ENCODE peak calls at places on chromosomes 13 and 19, in six cellular contexts. One of them, this sample, is unnamed.

GRCh38 chr19:6271721-6272410 is 7.9 kb downstream of the MLLT1 start:
- DNase-seq in SK-N-DZ: peak; percentile 66
- DNase-seq in mesenchymal stem cell: peak; percentile 92
- DNase-seq in Right ventricle myocardium superior: peak; percentile 95
- DNase-seq in stimulated activated CD8-positive, alpha-beta memory T cell treated with anti-CD3 and anti-CD28 coated beads, Interleukin-2, amount 100 ng/mL, for 1 hour: no peak
- DNase-seq in amniotic stem cell: peak; percentile 53
- DNase-seq in this sample: peak; percentile 32

GRCh38 chr19:50654882-50655281 is 5.6 kb downstream of the C19orf81 start:
- DNase-seq in SK-N-DZ: no peak
- DNase-seq in mesenchymal stem cell: no peak
- DNase-seq in Right ventricle myocardium superior: no peak
- DNase-seq in stimulated activated CD8-positive, alpha-beta memory T cell treated with anti-CD3 and anti-CD28 coated beads, Interleukin-2, amount 100 ng/mL, for 1 hour: no peak
- DNase-seq in amniotic stem cell: no peak
- DNase-seq in this sample: no peak

GRCh38 chr13:99969934-99970760 is 1.4 kb downstream of the ZIC5 start:
- DNase-seq in SK-N-DZ: no peak
- DNase-seq in mesenchymal stem cell: no peak
- DNase-seq in Right ventricle myocardium superior: no peak
- DNase-seq in stimulated activated CD8-positive, alpha-beta memory T cell treated with anti-CD3 and anti-CD28 coated beads, Interleukin-2, amount 100 ng/mL, for 1 hour: no peak
- DNase-seq in amniotic stem cell: no peak
- DNase-seq in this sample: no peak

GRCh38 chr13:23672616-23673015 is 102.4 kb downstream of the TNFRSF19 start:
- DNase-seq in SK-N-DZ: no peak
- DNase-seq in mesenchymal stem cell: no peak
- DNase-seq in Right ventricle myocardium superior: no peak
- DNase-seq in stimulated activated CD8-positive, alpha-beta memory T cell treated with anti-CD3 and anti-CD28 coated beads, Interleukin-2, amount 100 ng/mL, for 1 hour: no peak
- DNase-seq in amniotic stem cell: no peak
- DNase-seq in this sample: no peak

GRCh38 chr13:36531746-36532486 is 99.6 kb downstream of the CCNA1 start:
- DNase-seq in SK-N-DZ: no peak
- DNase-seq in mesenchymal stem cell: peak; percentile 47
- DNase-seq in Right ventricle myocardium superior: no peak
- DNase-seq in stimulated activated CD8-positive, alpha-beta memory T cell treated with anti-CD3 and anti-CD28 coated beads, Interleukin-2, amount 100 ng/mL, for 1 hour: no peak
- DNase-seq in amniotic stem cell: peak; percentile 4
- DNase-seq in this sample: peak; percentile 23

GRCh38 chr13:110479648-110480047 is 81.9 kb downstream of the RAB20 start:
- DNase-seq in SK-N-DZ: no peak
- DNase-seq in mesenchymal stem cell: no peak
- DNase-seq in Right ventricle myocardium superior: peak; percentile 77
- DNase-seq in stimulated activated CD8-positive, alpha-beta memory T cell treated with anti-CD3 and anti-CD28 coated beads, Interleukin-2, amount 100 ng/mL, for 1 hour: no peak
- DNase-seq in amniotic stem cell: no peak
- DNase-seq in this sample: no peak

GRCh38 chr19:10552596-10553053 is 8.9 kb downstream of the ATG4D start:
- DNase-seq in SK-N-DZ: no peak
- DNase-seq in mesenchymal stem cell: peak; percentile 30
- DNase-seq in Right ventricle myocardium superior: no peak
- DNase-seq in stimulated activated CD8-positive, alpha-beta memory T cell treated with anti-CD3 and anti-CD28 coated beads, Interleukin-2, amount 100 ng/mL, for 1 hour: no peak
- DNase-seq in amniotic stem cell: no peak
- DNase-seq in this sample: no peak

GRCh38 chr13:43573361-43573740 is 213.4 kb downstream of the ENOX1 start:
- DNase-seq in SK-N-DZ: no peak
- DNase-seq in mesenchymal stem cell: peak; percentile 32
- DNase-seq in Right ventricle myocardium superior: no peak
- DNase-seq in stimulated activated CD8-positive, alpha-beta memory T cell treated with anti-CD3 and anti-CD28 coated beads, Interleukin-2, amount 100 ng/mL, for 1 hour: no peak
- DNase-seq in amniotic stem cell: no peak
- DNase-seq in this sample: no peak

GRCh38 chr19:48961051-48961649 is 4.0 kb upstream of the FTL start:
- DNase-seq in SK-N-DZ: no peak
- DNase-seq in mesenchymal stem cell: peak; percentile 37
- DNase-seq in Right ventricle myocardium superior: no peak
- DNase-seq in stimulated activated CD8-positive, alpha-beta memory T cell treated with anti-CD3 and anti-CD28 coated beads, Interleukin-2, amount 100 ng/mL, for 1 hour: no peak
- DNase-seq in amniotic stem cell: no peak
- DNase-seq in this sample: no peak

GRCh38 chr13:84446972-84447700 is 564.9 kb upstream of the SLITRK1 start:
- DNase-seq in SK-N-DZ: no peak
- DNase-seq in mesenchymal stem cell: no peak
- DNase-seq in Right ventricle myocardium superior: no peak
- DNase-seq in stimulated activated CD8-positive, alpha-beta memory T cell treated with anti-CD3 and anti-CD28 coated beads, Interleukin-2, amount 100 ng/mL, for 1 hour: no peak
- DNase-seq in amniotic stem cell: no peak
- DNase-seq in this sample: peak; percentile 77

GRCh38 chr13:40206241-40207109 is 460.0 kb downstream of the FOXO1 start:
- DNase-seq in SK-N-DZ: no peak
- DNase-seq in mesenchymal stem cell: no peak
- DNase-seq in Right ventricle myocardium superior: no peak
- DNase-seq in stimulated activated CD8-positive, alpha-beta memory T cell treated with anti-CD3 and anti-CD28 coated beads, Interleukin-2, amount 100 ng/mL, for 1 hour: no peak
- DNase-seq in amniotic stem cell: no peak
- DNase-seq in this sample: no peak

GRCh38 chr19:18894254-18895037 is 1.5 kb downstream of the CERS1 start:
- DNase-seq in SK-N-DZ: peak; percentile 79
- DNase-seq in mesenchymal stem cell: no peak
- DNase-seq in Right ventricle myocardium superior: peak; percentile 49
- DNase-seq in stimulated activated CD8-positive, alpha-beta memory T cell treated with anti-CD3 and anti-CD28 coated beads, Interleukin-2, amount 100 ng/mL, for 1 hour: no peak
- DNase-seq in amniotic stem cell: no peak
- DNase-seq in this sample: peak; percentile 33

GRCh38 chr19:19650331-19650730 is 6.9 kb upstream of the GMIP start:
- DNase-seq in SK-N-DZ: no peak
- DNase-seq in mesenchymal stem cell: no peak
- DNase-seq in Right ventricle myocardium superior: no peak
- DNase-seq in stimulated activated CD8-positive, alpha-beta memory T cell treated with anti-CD3 and anti-CD28 coated beads, Interleukin-2, amount 100 ng/mL, for 1 hour: no peak
- DNase-seq in amniotic stem cell: no peak
- DNase-seq in this sample: no peak

GRCh38 chr13:63381078-63381859 is 1965.6 kb upstream of the PCDH20 start:
- DNase-seq in SK-N-DZ: no peak
- DNase-seq in mesenchymal stem cell: no peak
- DNase-seq in Right ventricle myocardium superior: no peak
- DNase-seq in stimulated activated CD8-positive, alpha-beta memory T cell treated with anti-CD3 and anti-CD28 coated beads, Interleukin-2, amount 100 ng/mL, for 1 hour: no peak
- DNase-seq in amniotic stem cell: no peak
- DNase-seq in this sample: no peak

GRCh38 chr13:39452834-39453233 is 150.2 kb downstream of the LHFPL6 start:
- DNase-seq in SK-N-DZ: peak; percentile 13
- DNase-seq in mesenchymal stem cell: no peak
- DNase-seq in Right ventricle myocardium superior: no peak
- DNase-seq in stimulated activated CD8-positive, alpha-beta memory T cell treated with anti-CD3 and anti-CD28 coated beads, Interleukin-2, amount 100 ng/mL, for 1 hour: no peak
- DNase-seq in amniotic stem cell: no peak
- DNase-seq in this sample: no peak

GRCh38 chr19:53626941-53627340 is 4.9 kb upstream of the DPRX start:
- DNase-seq in SK-N-DZ: no peak
- DNase-seq in mesenchymal stem cell: no peak
- DNase-seq in Right ventricle myocardium superior: no peak
- DNase-seq in stimulated activated CD8-positive, alpha-beta memory T cell treated with anti-CD3 and anti-CD28 coated beads, Interleukin-2, amount 100 ng/mL, for 1 hour: no peak
- DNase-seq in amniotic stem cell: no peak
- DNase-seq in this sample: no peak

GRCh38 chr13:43780666-43781065 is 6.1 kb downstream of the ENOX1 start:
- DNase-seq in SK-N-DZ: no peak
- DNase-seq in mesenchymal stem cell: no peak
- DNase-seq in Right ventricle myocardium superior: no peak
- DNase-seq in stimulated activated CD8-positive, alpha-beta memory T cell treated with anti-CD3 and anti-CD28 coated beads, Interleukin-2, amount 100 ng/mL, for 1 hour: no peak
- DNase-seq in amniotic stem cell: no peak
- DNase-seq in this sample: no peak

GRCh38 chr13:44972956-44973581 is 16.2 kb downstream of the NUFIP1 start:
- DNase-seq in SK-N-DZ: peak; percentile 9
- DNase-seq in mesenchymal stem cell: peak; percentile 51
- DNase-seq in Right ventricle myocardium superior: no peak
- DNase-seq in stimulated activated CD8-positive, alpha-beta memory T cell treated with anti-CD3 and anti-CD28 coated beads, Interleukin-2, amount 100 ng/mL, for 1 hour: no peak
- DNase-seq in amniotic stem cell: peak; percentile 67
- DNase-seq in this sample: no peak

GRCh38 chr19:17944301-17944700 is 11.5 kb downstream of the CCDC124 start:
- DNase-seq in SK-N-DZ: no peak
- DNase-seq in mesenchymal stem cell: peak; percentile 35
- DNase-seq in Right ventricle myocardium superior: no peak
- DNase-seq in stimulated activated CD8-positive, alpha-beta memory T cell treated with anti-CD3 and anti-CD28 coated beads, Interleukin-2, amount 100 ng/mL, for 1 hour: no peak
- DNase-seq in amniotic stem cell: peak; percentile 43
- DNase-seq in this sample: peak; percentile 44

GRCh38 chr19:16496613-16496983 is 404 bp downstream of the C19orf44 start:
- DNase-seq in SK-N-DZ: no peak
- DNase-seq in mesenchymal stem cell: no peak
- DNase-seq in Right ventricle myocardium superior: peak; percentile 60
- DNase-seq in stimulated activated CD8-positive, alpha-beta memory T cell treated with anti-CD3 and anti-CD28 coated beads, Interleukin-2, amount 100 ng/mL, for 1 hour: no peak
- DNase-seq in amniotic stem cell: no peak
- DNase-seq in this sample: no peak

GRCh38 chr13:112102243-112102642 is 35.3 kb downstream of the SOX1 start:
- DNase-seq in SK-N-DZ: no peak
- DNase-seq in mesenchymal stem cell: no peak
- DNase-seq in Right ventricle myocardium superior: no peak
- DNase-seq in stimulated activated CD8-positive, alpha-beta memory T cell treated with anti-CD3 and anti-CD28 coated beads, Interleukin-2, amount 100 ng/mL, for 1 hour: no peak
- DNase-seq in amniotic stem cell: no peak
- DNase-seq in this sample: no peak

GRCh38 chr13:31162151-31163008 is 676 bp upstream of the HSPH1 start:
- DNase-seq in SK-N-DZ: peak; percentile 99
- DNase-seq in mesenchymal stem cell: peak; percentile 99
- DNase-seq in Right ventricle myocardium superior: peak; percentile 97
- DNase-seq in stimulated activated CD8-positive, alpha-beta memory T cell treated with anti-CD3 and anti-CD28 coated beads, Interleukin-2, amount 100 ng/mL, for 1 hour: peak; percentile 89
- DNase-seq in amniotic stem cell: peak; percentile 95
- DNase-seq in this sample: peak; percentile 98